ENCODE peak calls at places on chromosomes 4 and X, in seven cellular contexts. E is H9; W is central memory CD8-positive, alpha-beta T cell; L is A549; H is NAMALWA; X is C1 segment of cervical spinal cord; Q is stimulated activated CD8-positive, alpha-beta memory T cell treated with anti-CD3 and anti-CD28 coated beads, Interleukin-7, amount 100 ng/mL, for 48 hours. B is an unnamed sample.
A peak's percentile ranks its signal among the peaks of the same experiment; 100 is the strongest.

GRCh38 chrX:143581260-143581659 is 54.6 kb downstream of the SLITRK4 start:
- DNase-seq in W (no peak), Q (no peak), L (no peak), E (no peak), X (no peak), H (no peak), B (no peak)

GRCh38 chr4:3168029-3168428 is 80.9 kb upstream of the MSANTD1 start:
- DNase-seq in X (no peak), L (no peak), E (no peak), H (no peak), W (no peak), Q (no peak), B (no peak)

GRCh38 chr4:48899950-48900349 is 6.6 kb downstream of the OCIAD2 start:
- DNase-seq in Q (no peak), L (no peak), E (no peak), H (no peak), X (no peak), W (no peak), B (no peak)

GRCh38 chrX:3811331-3812311 is 98.2 kb upstream of the PRKX start:
- DNase-seq in L (peak; percentile 40), W (no peak), X (no peak), Q (no peak), E (no peak), H (no peak), B (peak; percentile 16)

GRCh38 chr4:126899382-126899801 is 733.4 kb upstream of the INTU start:
- DNase-seq in H (no peak), X (no peak), W (no peak), E (no peak), L (no peak), Q (no peak), B (no peak)

GRCh38 chr4:69092190-69092589 is 4.1 kb upstream of the UGT2B7 start:
- DNase-seq in E (no peak), L (no peak), Q (no peak), H (no peak), X (no peak), W (no peak), B (peak; percentile 84)

GRCh38 chr4:86306816-86307215 is 53.0 kb downstream of the MAPK10 start:
- DNase-seq in W (no peak), Q (no peak), X (no peak), H (no peak), E (no peak), L (no peak), B (no peak)

GRCh38 chrX:39492495-39493162 is 605.1 kb downstream of the BCOR start:
- DNase-seq in Q (no peak), E (no peak), L (no peak), X (no peak), H (no peak), W (no peak), B (no peak)

GRCh38 chr4:109989044-109989443 is 76.4 kb downstream of the EGF start:
- DNase-seq in W (no peak), X (no peak), Q (no peak), H (no peak), L (no peak), E (no peak), B (no peak)

GRCh38 chr4:175946472-175947116 is 119.0 kb upstream of the WDR17 start:
- DNase-seq in W (no peak), Q (no peak), H (peak; percentile 21), X (no peak), E (no peak), L (no peak), B (no peak)

GRCh38 chr4:74293558-74293957 is 14.7 kb upstream of the EPGN start:
- DNase-seq in X (no peak), H (no peak), Q (no peak), L (no peak), E (no peak), W (no peak), B (no peak)

GRCh38 chrX:18877472-18877871 is 106.4 kb downstream of the PHKA2 start:
- DNase-seq in Q (no peak), W (no peak), X (no peak), E (no peak), H (no peak), L (no peak), B (no peak)

GRCh38 chrX:9825966-9826365 is 39.7 kb downstream of the SHROOM2 start:
- DNase-seq in E (no peak), L (no peak), W (no peak), H (no peak), X (no peak), Q (no peak), B (no peak)

GRCh38 chr4:47784222-47784621 is 53.6 kb downstream of the CORIN start:
- DNase-seq in E (no peak), H (no peak), L (no peak), W (no peak), X (no peak), Q (no peak), B (no peak)

GRCh38 chr4:67380154-67380553 is 165.1 kb downstream of the CENPC start:
- DNase-seq in E (no peak), L (no peak), X (no peak), H (no peak), Q (no peak), W (no peak), B (no peak)

GRCh38 chrX:110915120-110915519 is 119.5 kb upstream of the CHRDL1 start:
- DNase-seq in Q (no peak), W (no peak), E (no peak), H (no peak), X (no peak), L (no peak), B (no peak)

GRCh38 chr4:10031663-10032590 is 10.6 kb upstream of the SLC2A9 start:
- DNase-seq in X (no peak), W (no peak), L (no peak), Q (no peak), E (peak; percentile 8), H (no peak), B (no peak)

GRCh38 chrX:43655151-43655676 is 885 bp upstream of the MAOA start:
- DNase-seq in E (peak; percentile 54), L (peak; percentile 15), Q (no peak), W (peak; percentile 16), X (no peak), H (no peak), B (no peak)

GRCh38 chr4:7206856-7207567 is 14.7 kb downstream of the SORCS2 start:
- DNase-seq in Q (no peak), E (peak; percentile 60), L (peak; percentile 55), X (no peak), H (no peak), W (no peak), B (no peak)

GRCh38 chr4:71630783-71631182 is 153.1 kb downstream of the GC start:
- DNase-seq in E (no peak), H (no peak), Q (no peak), L (no peak), W (no peak), X (no peak), B (no peak)

GRCh38 chrX:19811807-19812604 is 75.4 kb downstream of the SH3KBP1 start:
- DNase-seq in H (peak; percentile 36), W (no peak), L (no peak), X (no peak), Q (no peak), E (no peak), B (no peak)

GRCh38 chrX:50100188-50100587 is 100.6 kb downstream of the AKAP4 start:
- DNase-seq in W (no peak), Q (no peak), L (peak; percentile 4), E (no peak), X (no peak), H (peak; percentile 6), B (no peak)

GRCh38 chrX:41471786-41472185 is 24.6 kb downstream of the NYX start:
- DNase-seq in L (no peak), X (no peak), H (no peak), Q (no peak), E (no peak), W (no peak), B (no peak)

GRCh38 chr4:70994069-70994366 is 569 bp downstream of the DCK start:
- DNase-seq in L (no peak), W (no peak), H (no peak), E (no peak), X (no peak), Q (no peak), B (no peak)

GRCh38 chr4:30716671-30717207 is 3.4 kb upstream of the PCDH7 start:
- DNase-seq in X (no peak), Q (no peak), L (peak; percentile 1), H (peak; percentile 6), E (no peak), W (no peak), B (no peak)

GRCh38 chrX:109856974-109857373 is 123.9 kb upstream of the ACSL4 start:
- DNase-seq in E (no peak), X (no peak), L (peak; percentile 7), W (no peak), Q (no peak), H (peak; percentile 49), B (peak; percentile 37)

GRCh38 chr4:155952546-155952945 is 1.1 kb downstream of the CTSO start:
- DNase-seq in W (no peak), H (no peak), L (no peak), Q (no peak), E (no peak), X (no peak), B (no peak)

GRCh38 chrX:20265726-20266681 is 705 bp downstream of the RPS6KA3 start:
- DNase-seq in X (no peak), H (peak; percentile 41), E (peak; percentile 26), W (peak; percentile 10), Q (no peak), L (peak; percentile 19), B (no peak)

GRCh38 chr4:107391630-107392028 is 328.4 kb downstream of the PAPSS1 start:
- DNase-seq in H (no peak), L (no peak), X (no peak), E (no peak), Q (no peak), W (no peak), B (no peak)

GRCh38 chr4:165378398-165378762 is 428 bp upstream of the CPE start:
- DNase-seq in Q (no peak), E (no peak), H (no peak), W (no peak), L (no peak), X (no peak), B (no peak)

GRCh38 chrX:8743126-8743732 is 11.3 kb upstream of the ANOS1 start:
- DNase-seq in X (no peak), H (peak; percentile 56), W (peak; percentile 15), Q (no peak), E (peak; percentile 52), L (no peak), B (no peak)

GRCh38 chr4:24753519-24753918 is 41.9 kb upstream of the SOD3 start:
- DNase-seq in L (peak; percentile 38), H (no peak), X (no peak), E (no peak), Q (no peak), W (no peak), B (no peak)

GRCh38 chr4:139770361-139770760 is 104.7 kb downstream of the MGST2 start:
- DNase-seq in Q (no peak), H (no peak), L (no peak), E (no peak), X (no peak), W (no peak), B (no peak)

GRCh38 chr4:112251044-112251632 is 19.6 kb downstream of the AP1AR start:
- DNase-seq in W (no peak), E (no peak), X (no peak), Q (no peak), L (no peak), H (no peak), B (no peak)

GRCh38 chrX:71912156-71912555 is 1.5 kb downstream of the NHSL2 start:
- DNase-seq in W (no peak), H (no peak), X (no peak), Q (no peak), L (no peak), E (no peak), B (no peak)

GRCh38 chr4:1028574-1029220 is 17.3 kb downstream of the FGFRL1 start:
- DNase-seq in W (no peak), X (no peak), E (no peak), Q (no peak), L (no peak), H (no peak), B (no peak)

B was measured in NCI-H1436.